ENCODE peak calls at places on chromosomes 2 and 18, in four cellular contexts. One of them, this sample, is unnamed.

GRCh38 chr2:149692837-149693518 is 105.4 kb upstream of the MMADHC start:
- DNase-seq in neuronal stem cell: no peak
- DNase-seq in tibial nerve: no peak
- DNase-seq in AG04450: no peak
- DNase-seq in this sample: no peak

GRCh38 chr18:75267643-75268184 is 57.1 kb downstream of the TSHZ1 start:
- DNase-seq in neuronal stem cell: no peak
- DNase-seq in tibial nerve: no peak
- DNase-seq in AG04450: no peak
- DNase-seq in this sample: no peak

GRCh38 chr18:5424903-5425302 is 118.9 kb downstream of the EPB41L3 start:
- DNase-seq in neuronal stem cell: no peak
- DNase-seq in tibial nerve: no peak
- DNase-seq in AG04450: no peak
- DNase-seq in this sample: no peak

GRCh38 chr2:149877913-149878312 is 290.3 kb upstream of the MMADHC start:
- DNase-seq in neuronal stem cell: no peak
- DNase-seq in tibial nerve: no peak
- DNase-seq in AG04450: no peak
- DNase-seq in this sample: no peak

GRCh38 chr18:41396211-41396610 is 558.8 kb upstream of the PIK3C3 start:
- DNase-seq in neuronal stem cell: no peak
- DNase-seq in tibial nerve: no peak
- DNase-seq in AG04450: no peak
- DNase-seq in this sample: no peak

GRCh38 chr2:8581048-8581561 is 100.8 kb upstream of the ID2 start:
- DNase-seq in neuronal stem cell: no peak
- DNase-seq in tibial nerve: no peak
- DNase-seq in AG04450: no peak
- DNase-seq in this sample: no peak

GRCh38 chr2:174259981-174260380 is 11.6 kb upstream of the OLA1 start:
- DNase-seq in neuronal stem cell: no peak
- DNase-seq in tibial nerve: no peak
- DNase-seq in AG04450: peak
- DNase-seq in this sample: no peak

GRCh38 chr18:43634994-43635393 is 357.7 kb upstream of the SYT4 start:
- DNase-seq in neuronal stem cell: no peak
- DNase-seq in tibial nerve: no peak
- DNase-seq in AG04450: no peak
- DNase-seq in this sample: no peak

GRCh38 chr2:223007531-223007930 is 44.5 kb upstream of the KCNE4 start:
- DNase-seq in neuronal stem cell: no peak
- DNase-seq in tibial nerve: no peak
- DNase-seq in AG04450: no peak
- DNase-seq in this sample: no peak

GRCh38 chr2:88585969-88586368 is 41.3 kb downstream of the EIF2AK3 start:
- DNase-seq in neuronal stem cell: no peak
- DNase-seq in tibial nerve: no peak
- DNase-seq in AG04450: no peak
- DNase-seq in this sample: no peak

GRCh38 chr2:88591684-88592083 is 35.6 kb downstream of the EIF2AK3 start:
- DNase-seq in neuronal stem cell: no peak
- DNase-seq in tibial nerve: no peak
- DNase-seq in AG04450: no peak
- DNase-seq in this sample: no peak

GRCh38 chr2:88596141-88596830 is 31.0 kb downstream of the EIF2AK3 start:
- DNase-seq in neuronal stem cell: no peak
- DNase-seq in tibial nerve: no peak
- DNase-seq in AG04450: no peak
- DNase-seq in this sample: no peak

GRCh38 chr2:88590998-88591613 is 36.2 kb downstream of the EIF2AK3 start:
- DNase-seq in neuronal stem cell: peak
- DNase-seq in tibial nerve: no peak
- DNase-seq in AG04450: peak
- DNase-seq in this sample: no peak
- H3K27ac ChIP-seq in neuronal stem cell: no peak
- H3K27ac ChIP-seq in tibial nerve: peak
- H3K27ac ChIP-seq in AG04450: no peak
- H3K27ac ChIP-seq in this sample: no peak

GRCh38 chr2:736939-737338 is 59.7 kb upstream of the TMEM18 start:
- DNase-seq in neuronal stem cell: no peak
- DNase-seq in tibial nerve: no peak
- DNase-seq in AG04450: no peak
- DNase-seq in this sample: no peak

GRCh38 chr2:735670-736218 is 58.5 kb upstream of the TMEM18 start:
- DNase-seq in neuronal stem cell: no peak
- DNase-seq in tibial nerve: no peak
- DNase-seq in AG04450: no peak
- DNase-seq in this sample: no peak

GRCh38 chr2:740446-741293 is 63.5 kb upstream of the TMEM18 start:
- DNase-seq in neuronal stem cell: peak
- DNase-seq in tibial nerve: peak
- DNase-seq in AG04450: peak
- DNase-seq in this sample: no peak
- H3K4me3 ChIP-seq in neuronal stem cell: peak
- H3K4me3 ChIP-seq in tibial nerve: peak
- H3K4me3 ChIP-seq in AG04450: peak
- H3K4me3 ChIP-seq in this sample: peak

GRCh38 chr2:108627911-108628567 is 91.2 kb upstream of the RANBP2 start:
- DNase-seq in neuronal stem cell: no peak
- DNase-seq in tibial nerve: no peak
- DNase-seq in AG04450: no peak
- DNase-seq in this sample: no peak

GRCh38 chr2:108632332-108632712 is 87.0 kb upstream of the RANBP2 start:
- DNase-seq in neuronal stem cell: no peak
- DNase-seq in tibial nerve: no peak
- DNase-seq in AG04450: no peak
- DNase-seq in this sample: no peak

GRCh38 chr2:108626993-108627392 is 92.3 kb upstream of the RANBP2 start:
- DNase-seq in neuronal stem cell: no peak
- DNase-seq in tibial nerve: no peak
- DNase-seq in AG04450: no peak
- DNase-seq in this sample: no peak

GRCh38 chr2:108630567-108631405 is 88.5 kb upstream of the RANBP2 start:
- DNase-seq in neuronal stem cell: no peak
- DNase-seq in tibial nerve: no peak
- DNase-seq in AG04450: no peak
- DNase-seq in this sample: no peak

GRCh38 chr2:108629417-108629816 is 89.9 kb upstream of the RANBP2 start:
- DNase-seq in neuronal stem cell: no peak
- DNase-seq in tibial nerve: no peak
- DNase-seq in AG04450: no peak
- DNase-seq in this sample: no peak
- H3K27ac ChIP-seq in neuronal stem cell: no peak
- H3K27ac ChIP-seq in tibial nerve: no peak
- H3K27ac ChIP-seq in AG04450: no peak
- H3K27ac ChIP-seq in this sample: no peak

GRCh38 chr18:76824136-76824676 is 1.8 kb downstream of the ZNF236 start:
- DNase-seq in neuronal stem cell: no peak
- DNase-seq in tibial nerve: no peak
- DNase-seq in AG04450: no peak
- DNase-seq in this sample: no peak
- H3K4me3 ChIP-seq in neuronal stem cell: no peak
- H3K4me3 ChIP-seq in tibial nerve: no peak
- H3K4me3 ChIP-seq in AG04450: peak
- H3K4me3 ChIP-seq in this sample: no peak

DNA sequence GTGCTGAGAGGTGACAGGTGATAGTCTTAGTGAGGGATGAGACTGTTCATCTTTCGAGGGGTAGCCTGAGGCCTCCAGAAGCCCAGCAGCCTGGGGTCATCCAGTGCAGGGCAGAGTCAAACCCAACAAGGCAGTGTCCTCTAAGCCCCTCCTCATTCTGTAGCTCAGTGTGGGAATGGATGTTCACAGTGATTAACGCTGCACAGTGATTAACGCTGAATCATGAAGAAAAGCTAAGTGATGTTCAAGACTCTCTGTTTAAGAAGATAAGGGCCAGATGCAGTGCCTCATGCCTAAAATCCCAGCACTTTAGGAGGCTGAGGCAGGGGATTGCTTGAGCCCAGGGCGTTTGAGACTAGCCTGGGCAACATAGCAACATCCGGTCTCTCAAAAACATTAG is 56.3 kb upstream of the LAPTM4A start:
- DNase-seq in neuronal stem cell: no peak
- DNase-seq in tibial nerve: no peak
- DNase-seq in AG04450: no peak
- DNase-seq in this sample: no peak
- H3K27ac ChIP-seq in neuronal stem cell: no peak
- H3K27ac ChIP-seq in tibial nerve: no peak
- H3K27ac ChIP-seq in AG04450: no peak
- H3K27ac ChIP-seq in this sample: no peak

DNA sequence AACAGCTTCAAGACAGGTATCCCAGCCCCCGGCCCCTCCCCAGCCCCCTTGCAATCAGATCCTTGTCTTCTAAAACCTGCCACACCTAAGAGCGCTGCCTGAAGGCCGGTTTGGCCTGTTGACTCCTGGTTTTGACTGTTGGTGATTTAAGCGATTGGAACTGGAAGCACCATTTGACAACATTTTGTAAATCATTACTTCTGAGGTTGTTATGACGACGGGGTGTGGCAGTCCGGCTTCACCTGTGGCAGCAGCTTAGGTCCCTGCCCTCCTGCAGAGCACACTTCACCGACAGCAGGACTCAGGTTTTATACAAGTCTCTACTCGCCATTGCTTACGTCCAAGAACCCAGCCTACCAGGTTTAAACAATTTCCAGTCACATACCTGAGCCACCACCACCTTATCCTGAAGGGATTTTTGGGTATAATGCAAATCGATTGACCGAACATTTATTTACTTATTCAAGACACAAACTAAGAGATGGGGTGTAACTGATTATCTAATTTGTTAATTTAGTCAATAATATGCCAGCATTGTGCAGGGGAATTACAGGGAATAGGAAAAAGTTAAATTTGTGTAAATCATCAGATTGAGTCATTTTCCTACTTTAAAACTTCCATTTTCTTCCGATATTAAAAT is 707 bp upstream of the DGUOK start:
- DNase-seq in neuronal stem cell: no peak
- DNase-seq in tibial nerve: no peak
- DNase-seq in AG04450: no peak
- DNase-seq in this sample: no peak
- H3K4me3 ChIP-seq in neuronal stem cell: peak
- H3K4me3 ChIP-seq in tibial nerve: peak
- H3K4me3 ChIP-seq in AG04450: peak
- H3K4me3 ChIP-seq in this sample: peak

This sample was measured in CD8-positive, alpha-beta memory T cell.